ENCODE peak calls at places on chromosome 16, in four cellular contexts. O, U, N and M are unnamed samples.

GRCh38 chr16:8474576-8474975 is 115.7 kb downstream of the TMEM114 start:
- DNase-seq in U (peak; percentile 66), N (no peak), O (no peak), M (no peak)

GRCh38 chr16:67158637-67159600 is 790 bp downstream of the TRADD start:
- DNase-seq in O (peak; percentile 56), N (no peak), U (no peak), M (no peak)

GRCh38 chr16:71311553-71312158 is 22.5 kb upstream of the CMTR2 start:
- DNase-seq in U (peak; percentile 32), N (no peak), O (peak; percentile 64), M (no peak)

GRCh38 chr16:1026784-1027415 is 45.3 kb downstream of the SOX8 start:
- DNase-seq in N (no peak), U (no peak), O (no peak), M (no peak)

GRCh38 chr16:17572145-17572544 is 101.4 kb upstream of the XYLT1 start:
- DNase-seq in O (no peak), U (no peak), N (no peak), M (no peak)

GRCh38 chr16:74726736-74727135 is 26.1 kb upstream of the MLKL start:
- DNase-seq in U (no peak), N (no peak), O (no peak), M (no peak)

GRCh38 chr16:15494231-15494630 is 59.8 kb downstream of the BMERB1 start:
- DNase-seq in O (no peak), U (no peak), N (no peak), M (no peak)

GRCh38 chr16:50458694-50459271 is 89.4 kb upstream of the NKD1 start:
- DNase-seq in U (peak; percentile 98), O (no peak), N (no peak), M (no peak)

GRCh38 chr16:83953796-83954576 is 946 bp downstream of the OSGIN1 start:
- DNase-seq in U (peak; percentile 30), O (peak; percentile 70), N (no peak), M (no peak)

GRCh38 chr16:1678500-1679098 is 520 bp downstream of the JPT2 start:
- DNase-seq in U (peak; percentile 3), N (peak; percentile 8), O (peak; percentile 75), M (no peak)

GRCh38 chr16:53056528-53056881 is 1.7 kb downstream of the CHD9 start:
- DNase-seq in U (no peak), N (no peak), O (no peak), M (no peak)

GRCh38 chr16:4317471-4318170 is 1.8 kb downstream of the GLIS2 start:
- DNase-seq in U (no peak), O (peak; percentile 63), N (no peak), M (no peak)

GRCh38 chr16:49519008-49519656 is 145.5 kb downstream of the C16orf78 start:
- DNase-seq in O (no peak), N (no peak), U (no peak), M (no peak)

GRCh38 chr16:27312580-27313421 is 973 bp upstream of the IL4R start:
- DNase-seq in N (no peak), O (no peak), U (no peak), M (no peak)

GRCh38 chr16:27460663-27461482 is 58.9 kb downstream of the IL21R start:
- DNase-seq in O (no peak), U (no peak), N (no peak), M (no peak)

GRCh38 chr16:49271363-49271762 is 10.3 kb downstream of the CBLN1 start:
- DNase-seq in U (no peak), N (no peak), O (no peak), M (no peak)

GRCh38 chr16:6249863-6250262 is 1082.8 kb upstream of the RBFOX1 start:
- DNase-seq in U (no peak), N (no peak), O (no peak), M (no peak)

GRCh38 chr16:48317614-48318013 is 67.6 kb downstream of the SIAH1 start:
- DNase-seq in U (no peak), O (no peak), N (no peak), M (no peak)

GRCh38 chr16:8951447-8952280 is 12.0 kb downstream of the USP7 start:
- DNase-seq in U (no peak), O (no peak), N (no peak), M (no peak)

GRCh38 chr16:85659336-85659735 is 29.4 kb downstream of the GINS2 start:
- DNase-seq in U (no peak), N (no peak), O (no peak), M (no peak)

GRCh38 chr16:67481561-67482259 is 753 bp upstream of the ATP6V0D1 start:
- DNase-seq in U (peak; percentile 40), O (peak; percentile 48), N (no peak), M (no peak)

GRCh38 chr16:8138666-8139065 is 451.6 kb downstream of the TMEM114 start:
- DNase-seq in U (no peak), O (no peak), N (no peak), M (no peak)

GRCh38 chr16:85902366-85903155 is 3.6 kb downstream of the IRF8 start:
- DNase-seq in O (no peak), U (no peak), N (no peak), M (no peak)

GRCh38 chr16:1194665-1195392 is 30.2 kb downstream of the TPSG1 start:
- DNase-seq in N (no peak), U (no peak), O (no peak), M (no peak)

GRCh38 chr16:398551-399277 is 1.7 kb downstream of the NME4 start:
- DNase-seq in N (no peak), U (no peak), O (no peak), M (no peak)

GRCh38 chr16:66740533-66740932 is 10.9 kb downstream of the DYNC1LI2 start:
- DNase-seq in U (no peak), O (peak; percentile 50), N (no peak), M (no peak)

GRCh38 chr16:83715217-83715920 is 92.4 kb upstream of the HSBP1 start:
- DNase-seq in N (no peak), O (no peak), U (peak; percentile 77), M (no peak)

GRCh38 chr16:11916524-11917285 is 949 bp upstream of the GSPT1 start:
- DNase-seq in N (no peak), O (peak; percentile 84), U (no peak), M (no peak)